ENCODE peak calls at places on chromosomes 7 and 10, in seven cellular contexts. T is neural progenitor cell, V is dorsolateral prefrontal cortex, Z is HepG2, E is stomach, A is HCT116, D is left lung. G is an unnamed sample.

GRCh38 chr7:117137868-117138267 is 184.6 kb downstream of the ST7 start:
- DNase-seq in A (no peak), T (no peak), Z (no peak), E (no peak), V (no peak), D (no peak), G (no peak)

GRCh38 chr7:105209870-105210269 is 178.9 kb downstream of the SRPK2 start:
- DNase-seq in D (no peak), E (no peak), V (no peak), T (no peak), A (no peak), Z (no peak), G (no peak)

GRCh38 chr10:93030409-93030808 is 30.2 kb upstream of the CYP26C1 start:
- DNase-seq in V (no peak), D (no peak), Z (peak), E (no peak), T (no peak), A (peak), G (no peak)

GRCh38 chr7:22837308-22837707 is 14.7 kb upstream of the TOMM7 start:
- DNase-seq in D (no peak), E (no peak), T (no peak), V (no peak), Z (no peak), A (no peak), G (no peak)

GRCh38 chr10:105017116-105017515 is 376.0 kb downstream of the SORCS3 start:
- DNase-seq in V (no peak), T (no peak), Z (no peak), D (no peak), E (no peak), A (no peak), G (no peak)

GRCh38 chr10:21171197-21171935 is 274.3 kb upstream of the NEBL start:
- DNase-seq in V (no peak), D (no peak), A (peak), E (no peak), Z (no peak), T (peak), G (no peak)

GRCh38 chr10:131758062-131758941 is 142.5 kb upstream of the PPP2R2D start:
- DNase-seq in T (peak), Z (no peak), D (no peak), A (no peak), V (no peak), E (no peak), G (no peak)

GRCh38 chr7:92714767-92715166 is 121.6 kb downstream of the CDK6 start:
- DNase-seq in V (no peak), E (no peak), A (no peak), D (no peak), Z (no peak), T (no peak), G (no peak)

GRCh38 chr10:27240212-27240890 is at the start of gene ACBD5:
- DNase-seq in D (peak), Z (peak), E (peak), V (peak), T (peak), A (no peak), G (peak)

GRCh38 chr7:1022801-1023465 is 21.4 kb upstream of the GPR146 start:
- DNase-seq in D (peak), T (no peak), V (no peak), A (no peak), Z (no peak), E (no peak), G (no peak)

GRCh38 chr7:1021366-1021765 is 23.0 kb upstream of the GPR146 start:
- DNase-seq in Z (no peak), T (no peak), A (no peak), V (no peak), D (peak), E (no peak), G (no peak)

GRCh38 chr7:1020849-1021251 is 23.5 kb upstream of the GPR146 start:
- DNase-seq in Z (no peak), D (peak), T (no peak), E (no peak), A (no peak), V (no peak), G (no peak)

GRCh38 chr7:1021931-1022330 is 22.4 kb upstream of the GPR146 start:
- DNase-seq in Z (no peak), V (no peak), E (no peak), A (no peak), D (peak), T (no peak), G (no peak)

GRCh38 chr7:1022356-1022755 is 22.0 kb upstream of the GPR146 start:
- DNase-seq in V (no peak), T (no peak), E (no peak), Z (no peak), D (peak), A (no peak), G (no peak)
- H3K4me3 ChIP-seq in V (no peak), T (no peak), E (no peak), Z (no peak), D (no peak), A (no peak), G (no peak)

GRCh38 chr10:30812018-30812851 is 182.7 kb upstream of the LYZL2 start:
- DNase-seq in T (no peak), Z (no peak), E (no peak), V (no peak), D (no peak), A (no peak), G (no peak)
- H3K27ac ChIP-seq in T (no peak), Z (no peak), E (peak), V (peak), D (peak), A (no peak), G (peak)

GRCh38 chr10:78544447-78545085 is 510.9 kb downstream of the RPS24 start:
- DNase-seq in Z (peak), A (no peak), T (no peak), D (no peak), E (no peak), V (no peak), G (no peak)

GRCh38 chr10:78542536-78542935 is 508.9 kb downstream of the RPS24 start:
- DNase-seq in V (no peak), T (no peak), D (no peak), Z (no peak), A (no peak), E (no peak), G (no peak)

GRCh38 chr10:78543749-78544446 is 510.2 kb downstream of the RPS24 start:
- DNase-seq in A (no peak), Z (peak), T (peak), E (peak), D (no peak), V (peak), G (no peak)

GRCh38 chr10:78541528-78542470 is 508.1 kb downstream of the RPS24 start:
- DNase-seq in D (no peak), Z (no peak), A (no peak), T (no peak), V (no peak), E (no peak), G (no peak)

GRCh38 chr10:78543026-78543748 is 509.5 kb downstream of the RPS24 start:
- DNase-seq in A (no peak), T (no peak), E (no peak), Z (no peak), D (no peak), V (no peak), G (no peak)
- TF ChIP-seq CTCF in A (no peak), T (no peak), E (no peak), Z (no peak), D (no peak), V (no peak), G (no peak)

GRCh38 chr7:149741629-149742028 is 31.8 kb downstream of the ZNF467 start:
- DNase-seq in T (no peak), E (no peak), D (no peak), A (no peak), V (peak), Z (no peak), G (no peak)
- H3K4me3 ChIP-seq in T (no peak), E (peak), D (peak), A (peak), V (peak), Z (peak), G (peak)

G was measured in esophagus squamous epithelium.